ENCODE peak calls at places on chromosome 20, in seven cellular contexts. One of them, this sample, is unnamed.
A peak's percentile ranks its signal among the peaks of the same experiment; 100 is the strongest.

GRCh38 chr20:32387262-32387661 is 29.1 kb downstream of the ASXL1 start:
- DNase-seq in neuronal stem cell: no peak
- DNase-seq in IMR-90: peak; percentile 40
- DNase-seq in H9: no peak
- DNase-seq in mesendoderm: no peak
- DNase-seq in H1: no peak
- DNase-seq in trophoblast cell: no peak
- DNase-seq in this sample: peak; percentile 58

GRCh38 chr20:58069796-58070663 is 158.4 kb downstream of the ANKRD60 start:
- DNase-seq in neuronal stem cell: no peak
- DNase-seq in IMR-90: no peak
- DNase-seq in H9: no peak
- DNase-seq in mesendoderm: no peak
- DNase-seq in H1: peak; percentile 36
- DNase-seq in trophoblast cell: no peak
- DNase-seq in this sample: no peak

GRCh38 chr20:9323622-9324021 is 190.8 kb upstream of the LAMP5 start:
- DNase-seq in neuronal stem cell: no peak
- DNase-seq in IMR-90: no peak
- DNase-seq in H9: peak; percentile 71
- DNase-seq in mesendoderm: peak; percentile 56
- DNase-seq in H1: no peak
- DNase-seq in trophoblast cell: no peak
- DNase-seq in this sample: no peak

GRCh38 chr20:19966840-19967239 is 50.3 kb upstream of the NAA20 start:
- DNase-seq in neuronal stem cell: no peak
- DNase-seq in IMR-90: no peak
- DNase-seq in H9: no peak
- DNase-seq in mesendoderm: no peak
- DNase-seq in H1: no peak
- DNase-seq in trophoblast cell: no peak
- DNase-seq in this sample: no peak

GRCh38 chr20:32463642-32464400 is 105.7 kb downstream of the ASXL1 start:
- DNase-seq in neuronal stem cell: no peak
- DNase-seq in IMR-90: no peak
- DNase-seq in H9: no peak
- DNase-seq in mesendoderm: no peak
- DNase-seq in H1: no peak
- DNase-seq in trophoblast cell: no peak
- DNase-seq in this sample: peak; percentile 72

GRCh38 chr20:59047938-59048680 is 5.5 kb upstream of the PRELID3B start:
- DNase-seq in neuronal stem cell: no peak
- DNase-seq in IMR-90: peak; percentile 21
- DNase-seq in H9: no peak
- DNase-seq in mesendoderm: no peak
- DNase-seq in H1: no peak
- DNase-seq in trophoblast cell: peak; percentile 93
- DNase-seq in this sample: peak; percentile 67

GRCh38 chr20:16575390-16576140 is 2.3 kb upstream of the KIF16B start:
- DNase-seq in neuronal stem cell: no peak
- DNase-seq in IMR-90: no peak
- DNase-seq in H9: no peak
- DNase-seq in mesendoderm: peak; percentile 47
- DNase-seq in H1: no peak
- DNase-seq in trophoblast cell: peak; percentile 47
- DNase-seq in this sample: no peak

GRCh38 chr20:841568-842546 is 8.3 kb downstream of the FAM110A start:
- DNase-seq in neuronal stem cell: no peak
- DNase-seq in IMR-90: no peak
- DNase-seq in H9: peak; percentile 71
- DNase-seq in mesendoderm: peak; percentile 85
- DNase-seq in H1: peak; percentile 78
- DNase-seq in trophoblast cell: peak; percentile 85
- DNase-seq in this sample: no peak

GRCh38 chr20:18851556-18852098 is 38.0 kb downstream of the SCP2D1 start:
- DNase-seq in neuronal stem cell: no peak
- DNase-seq in IMR-90: no peak
- DNase-seq in H9: no peak
- DNase-seq in mesendoderm: no peak
- DNase-seq in H1: no peak
- DNase-seq in trophoblast cell: no peak
- DNase-seq in this sample: no peak

GRCh38 chr20:32444474-32445220 is 86.5 kb downstream of the ASXL1 start:
- DNase-seq in neuronal stem cell: no peak
- DNase-seq in IMR-90: no peak
- DNase-seq in H9: peak; percentile 20
- DNase-seq in mesendoderm: no peak
- DNase-seq in H1: no peak
- DNase-seq in trophoblast cell: no peak
- DNase-seq in this sample: no peak

GRCh38 chr20:40860487-40860902 is 168.1 kb upstream of the TOP1 start:
- DNase-seq in neuronal stem cell: no peak
- DNase-seq in IMR-90: peak; percentile 70
- DNase-seq in H9: no peak
- DNase-seq in mesendoderm: peak; percentile 14
- DNase-seq in H1: no peak
- DNase-seq in trophoblast cell: peak; percentile 91
- DNase-seq in this sample: peak; percentile 92

GRCh38 chr20:32972181-32973076 is 31.8 kb downstream of the SUN5 start:
- DNase-seq in neuronal stem cell: no peak
- DNase-seq in IMR-90: no peak
- DNase-seq in H9: peak; percentile 47
- DNase-seq in mesendoderm: peak; percentile 69
- DNase-seq in H1: peak; percentile 46
- DNase-seq in trophoblast cell: no peak
- DNase-seq in this sample: no peak

GRCh38 chr20:51492167-51493092 is 50.1 kb downstream of the NFATC2 start:
- DNase-seq in neuronal stem cell: no peak
- DNase-seq in IMR-90: no peak
- DNase-seq in H9: no peak
- DNase-seq in mesendoderm: peak; percentile 29
- DNase-seq in H1: no peak
- DNase-seq in trophoblast cell: no peak
- DNase-seq in this sample: no peak

GRCh38 chr20:32775240-32775991 is 13.2 kb downstream of the DNMT3B start:
- DNase-seq in neuronal stem cell: no peak
- DNase-seq in IMR-90: no peak
- DNase-seq in H9: no peak
- DNase-seq in mesendoderm: no peak
- DNase-seq in H1: no peak
- DNase-seq in trophoblast cell: no peak
- DNase-seq in this sample: no peak

GRCh38 chr20:61346996-61347906 is 95.2 kb downstream of the CDH4 start:
- DNase-seq in neuronal stem cell: no peak
- DNase-seq in IMR-90: no peak
- DNase-seq in H9: no peak
- DNase-seq in mesendoderm: no peak
- DNase-seq in H1: no peak
- DNase-seq in trophoblast cell: no peak
- DNase-seq in this sample: no peak

GRCh38 chr20:61349447-61350165 is 97.5 kb downstream of the CDH4 start:
- DNase-seq in neuronal stem cell: no peak
- DNase-seq in IMR-90: no peak
- DNase-seq in H9: no peak
- DNase-seq in mesendoderm: no peak
- DNase-seq in H1: no peak
- DNase-seq in trophoblast cell: no peak
- DNase-seq in this sample: no peak

GRCh38 chr20:61345656-61346055 is 93.6 kb downstream of the CDH4 start:
- DNase-seq in neuronal stem cell: no peak
- DNase-seq in IMR-90: no peak
- DNase-seq in H9: no peak
- DNase-seq in mesendoderm: peak; percentile 16
- DNase-seq in H1: no peak
- DNase-seq in trophoblast cell: no peak
- DNase-seq in this sample: no peak

GRCh38 chr20:61340157-61340556 is 88.1 kb downstream of the CDH4 start:
- DNase-seq in neuronal stem cell: no peak
- DNase-seq in IMR-90: no peak
- DNase-seq in H9: no peak
- DNase-seq in mesendoderm: no peak
- DNase-seq in H1: no peak
- DNase-seq in trophoblast cell: no peak
- DNase-seq in this sample: no peak

DNA sequence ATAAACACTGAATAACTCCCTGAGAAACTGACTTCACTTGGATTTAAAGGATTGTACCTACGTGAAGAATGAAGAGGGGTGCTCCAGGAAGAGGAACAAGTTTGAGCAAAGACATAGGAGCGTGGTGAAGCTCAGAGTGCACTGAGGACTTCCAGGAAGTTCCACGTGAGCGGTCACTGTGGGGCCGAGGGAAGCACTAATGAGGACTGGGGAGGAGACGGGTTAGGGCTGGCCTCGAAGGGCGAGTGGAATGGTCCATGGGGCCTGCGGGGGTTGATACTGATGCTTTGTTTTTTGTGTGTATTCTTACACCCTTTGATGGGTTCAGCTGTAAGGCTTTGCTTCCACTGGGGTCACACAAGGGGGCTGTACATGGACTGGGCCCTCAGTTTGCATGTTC is 91.9 kb downstream of the CDH4 start:
- DNase-seq in neuronal stem cell: no peak
- DNase-seq in IMR-90: no peak
- DNase-seq in H9: no peak
- DNase-seq in mesendoderm: no peak
- DNase-seq in H1: no peak
- DNase-seq in trophoblast cell: no peak
- DNase-seq in this sample: no peak
- H3K18ac ChIP-seq in neuronal stem cell: no peak overlapping the region
- H3K18ac ChIP-seq in IMR-90: no peak overlapping the region
- H3K18ac ChIP-seq in H9: no peak overlapping the region
- H3K18ac ChIP-seq in mesendoderm: no peak overlapping the region
- H3K18ac ChIP-seq in H1: no peak overlapping the region
- H3K18ac ChIP-seq in trophoblast cell: no peak overlapping the region
- H3K18ac ChIP-seq in this sample: no peak overlapping the region

GRCh38 chr20:4633379-4633778 is 88.3 kb upstream of the PRND start:
- DNase-seq in neuronal stem cell: no peak
- DNase-seq in IMR-90: no peak
- DNase-seq in H9: no peak
- DNase-seq in mesendoderm: peak; percentile 66
- DNase-seq in H1: no peak
- DNase-seq in trophoblast cell: no peak
- DNase-seq in this sample: no peak
- H2AK5ac ChIP-seq in neuronal stem cell: no peak overlapping the region
- H2AK5ac ChIP-seq in IMR-90: peak overlapping the region; percentile 3
- H2AK5ac ChIP-seq in H9: no peak overlapping the region
- H2AK5ac ChIP-seq in mesendoderm: no peak overlapping the region
- H2AK5ac ChIP-seq in H1: no peak overlapping the region
- H2AK5ac ChIP-seq in trophoblast cell: no peak overlapping the region
- H2AK5ac ChIP-seq in this sample: no peak overlapping the region

GRCh38 chr20:35226126-35226774 is at the start of gene MMP24:
- DNase-seq in neuronal stem cell: no peak
- DNase-seq in IMR-90: no peak
- DNase-seq in H9: peak; percentile 46
- DNase-seq in mesendoderm: peak; percentile 9
- DNase-seq in H1: peak; percentile 80
- DNase-seq in trophoblast cell: no peak
- DNase-seq in this sample: no peak

GRCh38 chr20:35223941-35224340 is 2.5 kb upstream of the MMP24 start:
- DNase-seq in neuronal stem cell: no peak
- DNase-seq in IMR-90: no peak
- DNase-seq in H9: no peak
- DNase-seq in mesendoderm: no peak
- DNase-seq in H1: no peak
- DNase-seq in trophoblast cell: no peak
- DNase-seq in this sample: no peak

GRCh38 chr20:35224536-35224935 is 2.0 kb upstream of the MMP24 start:
- DNase-seq in neuronal stem cell: no peak
- DNase-seq in IMR-90: no peak
- DNase-seq in H9: no peak
- DNase-seq in mesendoderm: no peak
- DNase-seq in H1: no peak
- DNase-seq in trophoblast cell: no peak
- DNase-seq in this sample: no peak

GRCh38 chr20:35225319-35226125 is 968 bp upstream of the MMP24 start:
- DNase-seq in neuronal stem cell: no peak
- DNase-seq in IMR-90: no peak
- DNase-seq in H9: no peak
- DNase-seq in mesendoderm: peak; percentile 16
- DNase-seq in H1: no peak
- DNase-seq in trophoblast cell: no peak
- DNase-seq in this sample: no peak

DNA sequence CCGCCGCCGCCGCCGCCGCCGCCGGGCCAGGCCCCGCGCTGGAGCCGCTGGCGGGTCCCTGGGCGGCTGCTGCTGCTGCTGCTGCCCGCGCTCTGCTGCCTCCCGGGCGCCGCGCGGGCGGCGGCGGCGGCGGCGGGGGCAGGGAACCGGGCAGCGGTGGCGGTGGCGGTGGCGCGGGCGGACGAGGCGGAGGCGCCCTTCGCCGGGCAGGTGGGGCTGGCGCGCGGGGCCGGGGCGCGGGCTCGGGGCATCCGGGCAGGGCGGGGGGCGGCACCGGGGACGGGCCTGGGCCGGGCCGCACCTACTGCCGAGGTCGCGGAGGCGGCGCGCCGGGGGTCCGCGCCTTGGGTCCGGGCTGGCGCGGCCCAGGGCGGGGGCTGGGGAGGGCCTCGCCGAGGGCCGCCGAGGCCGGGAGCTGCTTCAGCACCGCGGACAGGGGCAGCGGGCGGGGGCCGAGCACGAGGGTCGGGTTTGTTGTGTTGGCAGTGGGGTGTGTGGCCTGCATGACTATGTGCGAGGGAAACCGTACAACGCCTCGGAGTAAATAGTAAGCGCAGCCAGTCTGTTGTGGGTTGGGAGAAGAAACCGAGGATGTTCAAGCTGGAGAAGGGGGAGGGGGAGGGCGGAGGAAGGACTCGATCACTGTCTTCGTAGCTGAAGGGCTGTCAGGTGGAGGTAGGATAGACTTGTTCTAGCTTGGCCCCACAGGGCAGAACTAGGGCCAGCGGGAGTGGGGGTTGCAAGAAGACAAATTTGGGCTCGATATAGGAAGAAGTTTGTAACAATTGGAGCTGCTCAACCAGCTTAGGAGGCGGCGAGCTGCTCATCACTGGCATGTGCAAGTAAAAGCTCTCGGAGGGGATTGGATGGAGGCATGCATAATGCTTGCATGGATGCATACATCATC is 538 bp downstream of the MMP24 start:
- DNase-seq in neuronal stem cell: peak; percentile 72
- DNase-seq in IMR-90: peak; percentile 34
- DNase-seq in H9: peak; percentile 74
- DNase-seq in mesendoderm: peak; percentile 66
- DNase-seq in H1: peak; percentile 89
- DNase-seq in trophoblast cell: peak; percentile 27
- DNase-seq in this sample: peak; percentile 56
- H3K18ac ChIP-seq in neuronal stem cell: no peak overlapping the region
- H3K18ac ChIP-seq in IMR-90: no peak overlapping the region
- H3K18ac ChIP-seq in H9: no peak overlapping the region
- H3K18ac ChIP-seq in mesendoderm: no peak overlapping the region
- H3K18ac ChIP-seq in H1: no peak overlapping the region
- H3K18ac ChIP-seq in trophoblast cell: no peak overlapping the region
- H3K18ac ChIP-seq in this sample: no peak overlapping the region

DNA sequence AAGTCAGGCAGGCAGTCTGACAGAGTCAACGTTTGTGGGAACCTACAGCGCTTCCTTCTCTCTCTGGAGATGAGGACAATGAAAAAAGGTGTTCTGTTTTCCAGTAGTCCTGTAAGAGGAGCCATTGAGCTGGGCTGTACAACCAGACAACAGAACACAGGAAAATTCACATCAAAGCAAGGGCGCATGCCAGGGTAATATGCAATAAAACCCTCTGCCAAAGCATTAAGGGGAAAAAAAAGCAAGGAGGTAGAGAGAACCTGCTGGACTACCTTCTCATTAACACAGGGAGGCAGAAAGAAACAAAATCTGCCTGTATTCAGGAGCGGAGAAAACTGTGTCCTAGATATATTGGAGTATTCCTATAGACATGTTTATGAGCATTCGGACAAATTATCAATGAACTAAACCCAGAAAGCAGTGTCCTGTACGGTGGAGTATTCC is 1.3 kb downstream of the RNF24 start:
- DNase-seq in neuronal stem cell: no peak
- DNase-seq in IMR-90: peak; percentile 85
- DNase-seq in H9: no peak
- DNase-seq in mesendoderm: peak; percentile 74
- DNase-seq in H1: no peak
- DNase-seq in trophoblast cell: peak; percentile 70
- DNase-seq in this sample: peak; percentile 86
- H2AK5ac ChIP-seq in neuronal stem cell: no peak overlapping the region
- H2AK5ac ChIP-seq in IMR-90: no peak overlapping the region
- H2AK5ac ChIP-seq in H9: no peak overlapping the region
- H2AK5ac ChIP-seq in mesendoderm: no peak overlapping the region
- H2AK5ac ChIP-seq in H1: no peak overlapping the region
- H2AK5ac ChIP-seq in trophoblast cell: no peak overlapping the region
- H2AK5ac ChIP-seq in this sample: no peak overlapping the region